ENCODE peak calls at places on chromosomes 7 and 10, in six cellular contexts. One of them, this sample, is unnamed.

GRCh38 chr7:22357311-22358175 is 589 bp upstream of the RAPGEF5 start:
- DNase-seq in GM12891: no peak
- DNase-seq in H1: no peak
- DNase-seq in HepG2: peak
- DNase-seq in K562: no peak
- DNase-seq in GM12878: no peak
- DNase-seq in this sample: no peak

GRCh38 chr7:129843365-129843898 is 109.3 kb downstream of the UBE2H start:
- DNase-seq in HepG2: no peak
- DNase-seq in K562: no peak
- DNase-seq in GM12878: no peak
- DNase-seq in H1: peak
- DNase-seq in GM12891: no peak
- DNase-seq in this sample: no peak

GRCh38 chr10:64682043-64682442 is 1160.8 kb downstream of the REEP3 start:
- DNase-seq in GM12878: no peak
- DNase-seq in HepG2: no peak
- DNase-seq in GM12891: no peak
- DNase-seq in H1: no peak
- DNase-seq in K562: no peak
- DNase-seq in this sample: no peak

GRCh38 chr7:150923191-150923590 is 54.9 kb downstream of the KCNH2 start:
- DNase-seq in GM12878: no peak
- DNase-seq in H1: no peak
- DNase-seq in HepG2: no peak
- DNase-seq in GM12891: no peak
- DNase-seq in K562: no peak
- DNase-seq in this sample: no peak

GRCh38 chr10:123309740-123310139 is 155.5 kb downstream of the BUB3 start:
- DNase-seq in HepG2: no peak
- DNase-seq in GM12878: no peak
- DNase-seq in GM12891: no peak
- DNase-seq in K562: no peak
- DNase-seq in H1: no peak
- DNase-seq in this sample: no peak

GRCh38 chr7:37031571-37032257 is 307.4 kb upstream of the AOAH start:
- DNase-seq in H1: peak
- DNase-seq in GM12891: no peak
- DNase-seq in GM12878: no peak
- DNase-seq in K562: peak
- DNase-seq in HepG2: peak
- DNase-seq in this sample: no peak

GRCh38 chr10:101903827-101904520 is 60.4 kb upstream of the KCNIP2 start:
- DNase-seq in GM12891: no peak
- DNase-seq in GM12878: peak
- DNase-seq in H1: no peak
- DNase-seq in HepG2: no peak
- DNase-seq in K562: no peak
- DNase-seq in this sample: no peak

GRCh38 chr10:11742009-11742778 is at the start of gene ECHDC3:
- DNase-seq in GM12878: no peak
- DNase-seq in K562: peak
- DNase-seq in H1: no peak
- DNase-seq in GM12891: peak
- DNase-seq in HepG2: no peak
- DNase-seq in this sample: peak

GRCh38 chr10:63700935-63701263 is 179.7 kb downstream of the REEP3 start:
- DNase-seq in H1: no peak
- DNase-seq in HepG2: no peak
- DNase-seq in GM12891: no peak
- DNase-seq in K562: no peak
- DNase-seq in GM12878: no peak
- DNase-seq in this sample: no peak

GRCh38 chr7:50852901-50853300 is 70.2 kb upstream of the GRB10 start:
- DNase-seq in GM12891: no peak
- DNase-seq in HepG2: no peak
- DNase-seq in K562: no peak
- DNase-seq in GM12878: no peak
- DNase-seq in H1: no peak
- DNase-seq in this sample: no peak

GRCh38 chr7:91850455-91850854 is 30.0 kb downstream of the MTERF1 start:
- DNase-seq in GM12891: no peak
- DNase-seq in GM12878: no peak
- DNase-seq in H1: no peak
- DNase-seq in HepG2: no peak
- DNase-seq in K562: no peak
- DNase-seq in this sample: no peak

GRCh38 chr10:92993671-92994304 is 66.8 kb upstream of the CYP26C1 start:
- DNase-seq in HepG2: no peak
- DNase-seq in GM12878: no peak
- DNase-seq in GM12891: no peak
- DNase-seq in K562: no peak
- DNase-seq in H1: no peak
- DNase-seq in this sample: no peak
- TF ChIP-seq TAF1 in HepG2: no peak
- TF ChIP-seq TAF1 in GM12878: no peak
- TF ChIP-seq TAF1 in GM12891: no peak
- TF ChIP-seq TAF1 in K562: no peak
- TF ChIP-seq TAF1 in H1: no peak
- TF ChIP-seq TAF1 in this sample: no peak

DNA sequence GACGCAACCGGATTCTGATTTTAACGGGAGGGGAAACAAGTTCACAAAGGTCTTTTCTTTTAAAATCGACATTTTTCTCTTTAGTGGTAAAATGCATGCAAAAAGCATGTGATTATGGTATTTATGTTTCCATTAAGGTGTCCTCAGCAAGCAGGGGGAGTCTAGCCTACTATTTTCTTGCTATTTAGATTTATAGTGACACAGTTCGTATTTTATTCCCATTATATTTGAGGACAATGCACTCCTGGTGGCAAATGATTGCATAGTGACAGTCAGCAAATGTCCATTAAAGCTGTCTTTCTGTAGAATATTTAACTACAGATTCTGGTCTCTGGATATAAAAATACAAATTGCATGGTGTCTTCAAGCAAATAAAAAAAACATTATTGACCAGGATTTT is 554.2 kb downstream of the PARD3 start:
- DNase-seq in K562: no peak
- DNase-seq in GM12891: no peak
- DNase-seq in H1: no peak
- DNase-seq in GM12878: no peak
- DNase-seq in HepG2: no peak
- DNase-seq in this sample: no peak
- TF ChIP-seq POLR2AphosphoS5 in K562: no peak
- TF ChIP-seq POLR2AphosphoS5 in GM12891: no peak
- TF ChIP-seq POLR2AphosphoS5 in H1: no peak
- TF ChIP-seq POLR2AphosphoS5 in GM12878: no peak
- TF ChIP-seq POLR2AphosphoS5 in HepG2: no peak
- TF ChIP-seq POLR2AphosphoS5 in this sample: no peak

GRCh38 chr10:121594623-121595320 is 3.5 kb downstream of the FGFR2 start:
- DNase-seq in HepG2: no peak
- DNase-seq in GM12891: no peak
- DNase-seq in GM12878: no peak
- DNase-seq in K562: no peak
- DNase-seq in H1: no peak
- DNase-seq in this sample: no peak

GRCh38 chr10:121596668-121597503 is 1.4 kb downstream of the FGFR2 start:
- DNase-seq in K562: no peak
- DNase-seq in H1: peak
- DNase-seq in GM12891: no peak
- DNase-seq in GM12878: no peak
- DNase-seq in HepG2: no peak
- DNase-seq in this sample: no peak

GRCh38 chr10:121595321-121595805 is 2.9 kb downstream of the FGFR2 start:
- DNase-seq in K562: no peak
- DNase-seq in HepG2: no peak
- DNase-seq in H1: no peak
- DNase-seq in GM12891: no peak
- DNase-seq in GM12878: no peak
- DNase-seq in this sample: no peak

GRCh38 chr10:121597504-121598241 is 571 bp downstream of the FGFR2 start:
- DNase-seq in HepG2: no peak
- DNase-seq in GM12878: no peak
- DNase-seq in GM12891: peak
- DNase-seq in K562: no peak
- DNase-seq in H1: no peak
- DNase-seq in this sample: no peak

DNA sequence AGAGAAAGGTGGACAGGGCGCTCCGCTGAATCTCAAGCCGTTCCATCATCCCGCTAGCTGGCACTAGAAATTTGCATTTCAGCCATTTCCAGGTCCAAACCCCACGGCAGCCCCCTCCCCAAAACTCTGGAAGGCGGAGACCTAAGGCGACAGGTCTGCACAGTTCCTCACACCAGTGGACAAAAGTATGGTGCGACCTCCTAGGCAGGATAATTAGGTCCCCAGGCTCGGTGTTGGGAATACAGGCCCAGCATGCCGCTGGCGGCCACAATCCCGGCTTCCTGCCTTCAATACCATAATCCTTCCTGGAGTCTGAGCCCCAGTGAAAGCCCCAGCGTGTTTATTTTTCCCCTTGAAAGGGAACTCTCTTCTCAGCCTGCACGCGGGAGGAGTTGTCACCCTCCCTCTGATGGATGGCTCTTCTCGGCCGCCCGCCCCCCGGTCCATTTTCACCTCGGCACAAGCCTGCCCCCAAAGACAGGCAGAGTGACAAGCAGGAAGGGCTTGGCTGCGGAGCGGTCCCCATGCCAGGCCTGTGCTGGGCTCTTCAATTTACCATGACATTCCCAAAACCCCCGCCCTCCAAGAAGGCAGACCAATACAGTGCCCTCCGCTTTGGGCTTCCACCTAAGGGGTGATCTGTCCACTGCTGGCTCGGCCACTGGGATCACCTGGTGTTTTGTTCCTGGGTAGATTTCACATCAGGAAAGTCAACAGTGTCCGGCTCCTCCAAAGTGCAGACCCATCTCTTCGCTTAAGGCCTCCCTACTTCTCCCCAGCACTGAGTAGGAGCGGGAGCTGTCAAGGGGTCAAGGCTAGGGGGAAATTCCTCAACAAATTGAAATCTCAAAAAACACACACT is 2.2 kb downstream of the FGFR2 start:
- DNase-seq in H1: no peak
- DNase-seq in HepG2: no peak
- DNase-seq in GM12878: no peak
- DNase-seq in K562: no peak
- DNase-seq in GM12891: no peak
- DNase-seq in this sample: no peak
- TF ChIP-seq POLR2A in H1: peak
- TF ChIP-seq POLR2A in HepG2: no peak
- TF ChIP-seq POLR2A in GM12878: no peak
- TF ChIP-seq POLR2A in K562: no peak
- TF ChIP-seq POLR2A in GM12891: no peak
- TF ChIP-seq POLR2A in this sample: no peak

GRCh38 chr7:48414005-48414732 is 242.9 kb downstream of the ABCA13 start:
- DNase-seq in HepG2: no peak
- DNase-seq in GM12891: no peak
- DNase-seq in GM12878: no peak
- DNase-seq in H1: no peak
- DNase-seq in K562: no peak
- DNase-seq in this sample: no peak

GRCh38 chr7:48416327-48416908 is 245.2 kb downstream of the ABCA13 start:
- DNase-seq in GM12891: no peak
- DNase-seq in K562: no peak
- DNase-seq in GM12878: no peak
- DNase-seq in H1: no peak
- DNase-seq in HepG2: no peak
- DNase-seq in this sample: no peak

GRCh38 chr7:48411619-48412018 is 240.4 kb downstream of the ABCA13 start:
- DNase-seq in K562: no peak
- DNase-seq in GM12891: no peak
- DNase-seq in H1: no peak
- DNase-seq in HepG2: no peak
- DNase-seq in GM12878: no peak
- DNase-seq in this sample: no peak
- TF ChIP-seq TAF1 in K562: no peak
- TF ChIP-seq TAF1 in GM12891: no peak
- TF ChIP-seq TAF1 in H1: no peak
- TF ChIP-seq TAF1 in HepG2: no peak
- TF ChIP-seq TAF1 in GM12878: no peak
- TF ChIP-seq TAF1 in this sample: no peak

DNA sequence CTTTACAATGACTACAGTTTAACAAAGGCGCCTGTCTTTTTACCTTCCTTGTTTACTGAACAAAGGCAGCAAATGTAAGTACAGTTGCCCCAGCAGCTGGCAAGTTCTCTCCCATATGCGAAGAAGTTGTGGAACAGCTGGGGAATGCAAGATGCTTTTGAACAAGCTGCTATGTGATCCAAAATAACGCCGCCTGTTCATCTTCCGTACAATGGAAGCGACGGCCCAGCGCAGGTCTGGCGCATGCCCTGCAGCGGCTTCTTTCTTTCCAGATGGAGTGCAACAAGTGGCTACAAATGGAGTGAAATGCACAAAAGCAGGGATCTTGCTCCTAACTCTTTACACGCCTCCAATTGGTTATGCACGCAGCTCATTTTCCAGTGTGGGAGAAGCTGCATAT is 97.0 kb upstream of the SVIL start:
- DNase-seq in GM12878: no peak
- DNase-seq in HepG2: no peak
- DNase-seq in K562: no peak
- DNase-seq in GM12891: no peak
- DNase-seq in H1: no peak
- DNase-seq in this sample: no peak
- TF ChIP-seq POLR2AphosphoS5 in GM12878: no peak
- TF ChIP-seq POLR2AphosphoS5 in HepG2: no peak
- TF ChIP-seq POLR2AphosphoS5 in K562: no peak
- TF ChIP-seq POLR2AphosphoS5 in GM12891: no peak
- TF ChIP-seq POLR2AphosphoS5 in H1: no peak
- TF ChIP-seq POLR2AphosphoS5 in this sample: no peak

DNA sequence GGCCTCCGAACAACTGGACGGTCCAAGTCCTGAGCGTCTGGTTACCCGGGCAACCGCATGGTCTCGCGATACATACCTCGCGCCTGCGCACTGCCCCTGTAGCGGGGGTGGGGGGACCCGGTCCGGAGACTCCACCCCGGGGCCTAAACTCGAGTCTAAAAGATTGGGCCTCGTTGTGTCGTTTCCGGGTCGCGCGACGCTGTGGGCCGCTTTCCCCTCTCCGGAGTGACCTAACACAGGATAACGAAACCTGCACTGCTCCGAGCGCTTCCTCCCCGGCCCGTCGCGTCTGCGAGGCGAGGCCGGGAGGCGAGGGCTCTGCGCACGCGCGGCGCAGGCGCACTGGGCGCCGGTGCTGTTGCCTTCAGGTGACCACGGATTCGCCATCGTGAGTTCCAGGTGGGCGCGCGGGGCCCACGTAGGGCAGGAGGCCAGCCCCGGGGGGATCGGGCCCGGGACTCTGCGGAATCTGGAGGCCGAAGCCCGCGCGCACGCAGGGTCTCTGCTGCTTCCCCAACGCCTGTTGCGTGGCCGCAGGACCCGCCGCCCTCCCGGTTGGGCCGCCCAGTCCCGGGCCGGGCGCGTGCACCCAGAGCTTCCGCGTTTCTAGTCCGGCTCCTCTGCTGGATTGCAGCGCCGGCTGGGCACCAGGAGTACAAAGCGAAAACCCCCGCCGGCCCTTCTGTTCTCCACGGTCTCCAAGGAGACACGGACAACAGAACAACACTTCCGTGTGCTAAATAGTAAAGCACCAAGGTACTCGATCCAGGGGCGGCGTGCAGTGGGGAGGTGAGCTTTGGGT is at the start of gene RPP38:
- DNase-seq in GM12891: peak
- DNase-seq in HepG2: peak
- DNase-seq in K562: peak
- DNase-seq in H1: peak
- DNase-seq in GM12878: peak
- DNase-seq in this sample: peak
- TF ChIP-seq POLR2A in GM12891: peak
- TF ChIP-seq POLR2A in HepG2: peak
- TF ChIP-seq POLR2A in K562: peak
- TF ChIP-seq POLR2A in H1: peak
- TF ChIP-seq POLR2A in GM12878: peak
- TF ChIP-seq POLR2A in this sample: peak

This sample was measured in GM12892.